ENCODE peak calls at places on chromosomes 5 and 9, in four cellular contexts. A, U, C and D are unnamed samples.

GRCh38 chr9:89304479-89305188 is 6.4 kb upstream of the CKS2 start:
- DNase-seq in A (no peak), U (no peak), C (peak; percentile 73), D (no peak)

GRCh38 chr5:153987310-153987709 is 51.4 kb downstream of the FAM114A2 start:
- DNase-seq in A (no peak), C (no peak), U (peak; percentile 85), D (no peak)

GRCh38 chr9:110156416-110156815 is 51.5 kb downstream of the C9orf152 start:
- DNase-seq in U (no peak), C (no peak), A (no peak), D (no peak)

GRCh38 chr9:79681576-79681975 is 109.8 kb downstream of the TLE4 start:
- DNase-seq in C (no peak), A (no peak), U (no peak), D (no peak)

GRCh38 chr5:9519537-9519936 is 26.3 kb downstream of the SEMA5A start:
- DNase-seq in A (no peak), C (peak; percentile 37), U (no peak), D (no peak)

GRCh38 chr5:150272531-150272930 is 17.0 kb downstream of the CAMK2A start:
- DNase-seq in A (no peak), C (peak; percentile 72), U (peak; percentile 38), D (no peak)

GRCh38 chr9:7936201-7936600 is 136.6 kb upstream of the DMAC1 start:
- DNase-seq in U (no peak), A (no peak), C (no peak), D (no peak)

GRCh38 chr9:137169764-137170460 is at the start of gene LRRC26:
- DNase-seq in A (no peak), U (no peak), C (no peak), D (no peak)

GRCh38 chr5:156936972-156937371 is 26.1 kb downstream of the TIMD4 start:
- DNase-seq in C (no peak), U (no peak), A (no peak), D (no peak)

GRCh38 chr9:134698587-134699342 is 57.2 kb downstream of the COL5A1 start:
- DNase-seq in C (peak; percentile 69), U (no peak), A (peak; percentile 68), D (no peak)

GRCh38 chr9:68614121-68614520 is 73.4 kb upstream of the TMEM252 start:
- DNase-seq in A (no peak), C (no peak), U (no peak), D (no peak)

GRCh38 chr5:67181648-67182218 is 14.9 kb downstream of the CD180 start:
- DNase-seq in C (no peak), A (no peak), U (no peak), D (no peak)

GRCh38 chr5:172637122-172637580 is 3.9 kb upstream of the NEURL1B start:
- DNase-seq in U (no peak), A (no peak), C (no peak), D (no peak)

GRCh38 chr9:79273311-79273710 is 298.5 kb upstream of the TLE4 start:
- DNase-seq in U (no peak), A (no peak), C (no peak), D (no peak)

GRCh38 chr5:143052967-143053682 is 282.9 kb downstream of the ARHGAP26 start:
- DNase-seq in U (no peak), A (no peak), C (no peak), D (no peak)

GRCh38 chr5:132747064-132747692 is at the start of gene CCNI2:
- DNase-seq in U (no peak), C (peak; percentile 45), A (no peak), D (no peak)
- H3K27me3 ChIP-seq in U (no peaks in the 10 kb centered on the region), C (peaks cover 28% of the 10 kb centered on the region), A (peaks cover 26% of the 10 kb centered on the region), D (peaks cover 45% of the 10 kb centered on the region)

DNA sequence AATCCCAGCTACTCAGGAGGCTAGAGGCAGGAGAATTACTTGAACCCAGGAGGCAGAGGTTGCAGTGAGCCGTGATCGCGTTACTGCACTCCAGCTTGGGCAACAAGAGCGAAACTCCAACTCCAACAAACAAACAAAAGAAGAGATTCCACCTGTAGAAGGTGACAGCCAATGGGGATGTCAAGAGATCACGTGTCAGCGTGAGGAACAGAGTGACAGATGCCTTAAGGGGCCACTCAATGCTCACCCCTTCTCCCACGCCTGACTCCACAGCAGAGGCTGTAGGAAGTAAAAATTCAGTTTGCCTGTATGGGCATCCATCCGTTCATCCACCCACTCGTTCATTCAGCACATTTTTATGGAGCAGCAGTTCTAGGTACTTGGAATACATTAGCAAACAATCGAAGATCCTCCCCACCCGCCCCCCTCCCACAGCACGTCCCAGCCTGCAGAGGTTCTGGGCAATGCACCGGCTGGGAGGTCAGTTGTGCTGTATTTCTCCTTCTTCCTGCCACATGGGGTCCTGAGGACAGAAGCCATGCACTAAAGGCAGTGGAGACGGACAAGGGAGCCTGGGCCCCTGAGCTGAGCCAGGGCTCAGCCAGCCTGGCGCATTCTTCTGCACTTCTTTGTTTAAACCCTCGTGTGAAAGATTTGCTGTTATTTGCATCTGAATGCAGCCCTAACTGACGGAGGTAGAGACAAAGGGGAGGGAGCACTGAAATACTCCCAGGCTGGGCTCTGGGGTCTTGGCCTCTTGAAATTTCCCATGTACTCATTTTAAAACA is 11.3 kb upstream of the RNF130 start:
- DNase-seq in U (no peak), C (no peak), A (no peak), D (no peak)
- H3K4me3 ChIP-seq in U (no peak overlapping the region), C (no peak overlapping the region), A (no peak overlapping the region), D (no peak overlapping the region)

DNA sequence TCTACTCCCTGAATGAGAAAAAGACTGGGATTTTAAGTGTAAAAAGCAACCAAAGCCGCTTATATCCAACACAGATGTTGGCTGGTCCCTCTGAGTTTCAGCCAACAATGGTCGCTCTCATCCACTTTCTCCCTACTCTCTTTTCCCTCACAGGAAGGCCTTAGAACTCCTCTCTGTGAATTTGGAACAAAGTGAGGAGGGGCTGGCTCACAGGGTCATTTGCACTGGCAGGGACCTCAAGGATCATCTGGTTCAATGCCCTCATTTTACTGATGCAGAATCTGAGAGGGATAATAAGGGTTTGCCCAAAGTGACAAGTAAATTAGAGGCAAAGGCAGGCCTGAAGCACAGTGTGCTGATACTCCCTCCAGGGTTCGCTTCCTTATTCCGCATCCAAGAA is 63.9 kb downstream of the DPYSL3 start:
- DNase-seq in U (no peak), A (no peak), C (no peak), D (no peak)
- H3K27ac ChIP-seq in U (no peak overlapping the region), A (no peak overlapping the region), C (no peak overlapping the region), D (no peak overlapping the region)

GRCh38 chr5:77670526-77670925 is 32.0 kb upstream of the OTP start:
- DNase-seq in A (no peak), U (no peak), C (no peak), D (no peak)

GRCh38 chr5:77669677-77670076 is 31.2 kb upstream of the OTP start:
- DNase-seq in A (no peak), U (no peak), C (no peak), D (no peak)
- H3K27me3 ChIP-seq in A (no peaks in the 10 kb centered on the region), U (no peaks in the 10 kb centered on the region), C (peaks cover 61% of the 10 kb centered on the region), D (peaks cover 31% of the 10 kb centered on the region)